ENCODE peak calls at places on chromosomes 1 and 21, in seven cellular contexts. A is renal cortical epithelial cell, U is activated T-cell treated with anti-CD3 and anti-CD28 coated beads for 1 hour, I is Peyer's patch, B is iris pigment epithelial cell, K is KBM-7, T is GM03348. M is an unnamed sample.

GRCh38 chr1:157000686-157001085 is 44.9 kb downstream of the ARHGEF11 start:
- DNase-seq in A (no peak), U (no peak), I (no peak), B (peak; percentile 28), K (no peak), T (no peak), M (no peak)

GRCh38 chr21:33966324-33966949 is 50.8 kb upstream of the ATP5PO start:
- DNase-seq in A (no peak), U (no peak), I (no peak), B (no peak), K (peak; percentile 43), T (no peak), M (no peak)

GRCh38 chr1:46380004-46380403 is 14.1 kb upstream of the FAAH start:
- DNase-seq in A (no peak), U (no peak), I (no peak), B (no peak), K (no peak), T (no peak), M (no peak)

GRCh38 chr1:3352952-3353331 is 101.5 kb upstream of the ARHGEF16 start:
- DNase-seq in A (peak; percentile 84), U (no peak), I (no peak), B (peak; percentile 54), K (peak; percentile 35), T (peak; percentile 36), M (peak; percentile 53)

GRCh38 chr21:38440746-38441145 is 57.5 kb downstream of the ERG start:
- DNase-seq in A (peak; percentile 66), U (no peak), I (no peak), B (peak; percentile 89), K (peak; percentile 52), T (peak; percentile 89), M (no peak)

GRCh38 chr1:211135342-211135950 is 1.5 kb upstream of the KCNH1 start:
- DNase-seq in A (peak; percentile 76), U (no peak), I (no peak), B (peak; percentile 58), K (peak; percentile 53), T (peak; percentile 63), M (no peak)

GRCh38 chr1:31773861-31774260 is 9.7 kb upstream of the ADGRB2 start:
- DNase-seq in A (no peak), U (no peak), I (no peak), B (no peak), K (no peak), T (no peak), M (no peak)

GRCh38 chr1:202063093-202063492 is 52.7 kb downstream of the ELF3 start:
- DNase-seq in A (peak; percentile 89), U (no peak), I (no peak), B (peak; percentile 37), K (no peak), T (no peak), M (no peak)

GRCh38 chr21:42463861-42464515 is 32.0 kb downstream of the RSPH1 start:
- DNase-seq in A (no peak), U (peak; percentile 40), I (peak; percentile 87), B (peak; percentile 51), K (peak; percentile 66), T (no peak), M (peak; percentile 55)

GRCh38 chr21:29240136-29240535 is 58.6 kb upstream of the BACH1 start:
- DNase-seq in A (no peak), U (no peak), I (no peak), B (no peak), K (no peak), T (no peak), M (no peak)

GRCh38 chr1:153928245-153928644 is 5.5 kb upstream of the GATAD2B start:
- DNase-seq in A (no peak), U (no peak), I (peak; percentile 7), B (no peak), K (no peak), T (no peak), M (no peak)

GRCh38 chr1:5707566-5708178 is 284.6 kb downstream of the NPHP4 start:
- DNase-seq in A (no peak), U (no peak), I (peak; percentile 40), B (no peak), K (no peak), T (no peak), M (no peak)

GRCh38 chr1:236144446-236145150 is 2.3 kb downstream of the GPR137B start:
- DNase-seq in A (no peak), U (no peak), I (no peak), B (no peak), K (no peak), T (no peak), M (no peak)

GRCh38 chr1:64246294-64246917 is 43.0 kb downstream of the UBE2U start:
- DNase-seq in A (peak; percentile 54), U (no peak), I (no peak), B (peak; percentile 42), K (peak; percentile 52), T (peak; percentile 56), M (no peak)

GRCh38 chr1:86104606-86105532 is 51.7 kb downstream of the COL24A1 start:
- DNase-seq in A (no peak), U (no peak), I (no peak), B (no peak), K (no peak), T (no peak), M (peak; percentile 66)

GRCh38 chr1:181119076-181119989 is 30.8 kb downstream of the IER5 start:
- DNase-seq in A (peak; percentile 97), U (no peak), I (no peak), B (no peak), K (no peak), T (no peak), M (no peak)

GRCh38 chr21:36883532-36884486 is 82.7 kb downstream of the HLCS start:
- DNase-seq in A (no peak), U (no peak), I (no peak), B (no peak), K (no peak), T (no peak), M (no peak)

GRCh38 chr21:45456836-45457160 is 51.8 kb downstream of the COL18A1 start:
- DNase-seq in A (no peak), U (no peak), I (no peak), B (no peak), K (no peak), T (no peak), M (no peak)

GRCh38 chr1:236534164-236534651 is 10.4 kb downstream of the LGALS8 start:
- DNase-seq in A (peak; percentile 64), U (no peak), I (no peak), B (peak; percentile 78), K (no peak), T (peak; percentile 68), M (no peak)

GRCh38 chr1:69911301-69911801 is 294.0 kb downstream of the LRRC40 start:
- DNase-seq in A (no peak), U (no peak), I (no peak), B (peak; percentile 95), K (no peak), T (peak; percentile 15), M (no peak)

GRCh38 chr1:96087719-96088118 is 633.9 kb upstream of the PTBP2 start:
- DNase-seq in A (no peak), U (no peak), I (no peak), B (no peak), K (no peak), T (no peak), M (no peak)

GRCh38 chr1:154129392-154129970 is 25.4 kb downstream of the NUP210L start:
- DNase-seq in A (peak; percentile 9), U (no peak), I (no peak), B (peak; percentile 22), K (no peak), T (no peak), M (no peak)

GRCh38 chr21:13854638-13855037 is 245.1 kb downstream of the POTED start:
- DNase-seq in A (no peak), U (no peak), I (no peak), B (no peak), K (no peak), T (no peak), M (no peak)

GRCh38 chr1:117271129-117271528 is 60.4 kb upstream of the VTCN1 start:
- DNase-seq in A (no peak), U (no peak), I (no peak), B (no peak), K (no peak), T (no peak), M (no peak)

GRCh38 chr21:35593000-35593502 is 467.3 kb downstream of the SETD4 start:
- DNase-seq in A (peak; percentile 45), U (no peak), I (no peak), B (peak; percentile 65), K (peak; percentile 28), T (peak; percentile 26), M (no peak)

GRCh38 chr1:233343262-233343661 is 15.7 kb downstream of the MAP3K21 start:
- DNase-seq in A (peak; percentile 85), U (no peak), I (peak; percentile 51), B (no peak), K (no peak), T (no peak), M (peak; percentile 27)

GRCh38 chr1:213989740-213990472 is 2.1 kb downstream of the PROX1 start:
- DNase-seq in A (no peak), U (no peak), I (no peak), B (no peak), K (no peak), T (no peak), M (no peak)

GRCh38 chr1:21099034-21099868 is 77.4 kb downstream of the EIF4G3 start:
- DNase-seq in A (peak; percentile 15), U (no peak), I (no peak), B (peak; percentile 69), K (no peak), T (no peak), M (no peak)

GRCh38 chr21:35483267-35483666 is 434.2 kb upstream of the RUNX1 start:
- DNase-seq in A (no peak), U (no peak), I (no peak), B (no peak), K (no peak), T (no peak), M (no peak)

GRCh38 chr1:240743696-240744095 is 131.7 kb upstream of the GREM2 start:
- DNase-seq in A (no peak), U (no peak), I (no peak), B (no peak), K (no peak), T (no peak), M (no peak)

GRCh38 chr1:85327759-85328158 is 51.3 kb upstream of the BCL10 start:
- DNase-seq in A (peak; percentile 55), U (no peak), I (no peak), B (peak; percentile 36), K (no peak), T (no peak), M (no peak)

GRCh38 chr1:76281306-76281705 is 206.8 kb downstream of the ST6GALNAC3 start:
- DNase-seq in A (no peak), U (no peak), I (no peak), B (no peak), K (no peak), T (no peak), M (no peak)